ENCODE peak calls at places on chromosomes 11 and 22, in four cellular contexts. Z is HL-60, S is GM12878, V is K562. G is an unnamed sample.

GRCh38 chr11:6387811-6388599 is 2.3 kb upstream of the SMPD1 start:
- DNase-seq in S (no peak), Z (no peak), V (no peak), G (no peak)

GRCh38 chr11:27720277-27720830 is 20.1 kb upstream of the BDNF start:
- DNase-seq in S (no peak), V (peak; percentile 48), Z (no peak), G (no peak)

GRCh38 chr22:41914611-41915034 is 251 bp downstream of the SHISA8 start:
- DNase-seq in V (peak; percentile 72), S (no peak), Z (no peak), G (no peak)

GRCh38 chr11:43880640-43881159 is at the start of gene ALKBH3:
- DNase-seq in S (peak; percentile 65), Z (peak; percentile 95), V (peak; percentile 81), G (peak; percentile 67)

GRCh38 chr22:48254311-48254873 is 1491.9 kb downstream of the TBC1D22A start:
- DNase-seq in Z (no peak), V (no peak), S (no peak), G (no peak)

GRCh38 chr11:45339754-45340519 is 53.8 kb upstream of the SYT13 start:
- DNase-seq in Z (peak; percentile 94), V (peak; percentile 96), S (peak; percentile 58), G (peak; percentile 72)

GRCh38 chr22:22357024-22357868 is 112.7 kb downstream of the VPREB1 start:
- DNase-seq in S (peak; percentile 34), V (peak; percentile 100), Z (peak; percentile 82), G (peak; percentile 78)

GRCh38 chr22:45090364-45090960 is 73.3 kb upstream of the NUP50 start:
- DNase-seq in S (no peak), Z (no peak), V (no peak), G (no peak)

GRCh38 chr22:36327922-36328551 is 59.7 kb downstream of the MYH9 start:
- DNase-seq in V (no peak), S (no peak), Z (no peak), G (no peak)

GRCh38 chr11:66172146-66172545 is 96.3 kb upstream of the RAB1B start:
- DNase-seq in S (no peak), V (no peak), Z (no peak), G (no peak)

GRCh38 chr11:87097582-87097981 is 59.8 kb downstream of the TMEM135 start:
- DNase-seq in S (no peak), V (peak; percentile 67), Z (peak; percentile 66), G (peak; percentile 20)

GRCh38 chr11:84865257-84865656 is 761.9 kb downstream of the DLG2 start:
- DNase-seq in S (no peak), Z (no peak), V (no peak), G (no peak)

GRCh38 chr22:26342719-26343449 is 86.2 kb upstream of the ASPHD2 start:
- DNase-seq in V (no peak), S (no peak), Z (no peak), G (no peak)

GRCh38 chr22:21961886-21962654 is 9.4 kb upstream of the PPM1F start:
- DNase-seq in Z (no peak), S (no peak), V (no peak), G (no peak)

GRCh38 chr22:26172389-26172990 is 3.2 kb downstream of the SEZ6L start:
- DNase-seq in S (no peak), V (peak; percentile 46), Z (peak; percentile 18), G (peak; percentile 26)

GRCh38 chr22:30903876-30904460 is 64.6 kb downstream of the MORC2 start:
- DNase-seq in S (no peak), V (peak; percentile 1), Z (no peak), G (no peak)

GRCh38 chr11:61948505-61948904 is 1.6 kb upstream of the BEST1 start:
- DNase-seq in V (no peak), S (no peak), Z (no peak), G (no peak)

GRCh38 chr11:131694526-131695424 is 324.4 kb downstream of the NTM start:
- DNase-seq in Z (peak; percentile 60), V (peak; percentile 83), S (no peak), G (peak; percentile 74)

GRCh38 chr11:47415091-47415854 is 6.9 kb downstream of the SLC39A13 start:
- DNase-seq in V (no peak), S (no peak), Z (no peak), G (no peak)
- TF ChIP-seq SPI1 in V (no peak), S (no peak), Z (no peak), G (no peak)

GRCh38 chr11:2926611-2927492 is 2.4 kb downstream of the PHLDA2 start:
- DNase-seq in V (no peak), Z (no peak), S (no peak), G (no peak)

GRCh38 chr11:2928605-2929510 is at the start of gene PHLDA2:
- DNase-seq in V (peak; percentile 73), S (no peak), Z (peak; percentile 60), G (no peak)

GRCh38 chr11:2929511-2929879 is 275 bp upstream of the PHLDA2 start:
- DNase-seq in Z (no peak), V (peak; percentile 91), S (no peak), G (no peak)

GRCh38 chr11:2927493-2927800 is 1.8 kb downstream of the PHLDA2 start:
- DNase-seq in V (no peak), Z (no peak), S (no peak), G (no peak)

GRCh38 chr11:2927851-2928604 is 1.2 kb downstream of the PHLDA2 start:
- DNase-seq in S (no peak), Z (peak; percentile 18), V (peak; percentile 48), G (no peak)
- TF ChIP-seq SPI1 in S (no peak), Z (no peak), V (no peak), G (no peak)

GRCh38 chr11:106329273-106330018 is 252.0 kb downstream of the AASDHPPT start:
- DNase-seq in Z (no peak), V (no peak), S (no peak), G (no peak)
- TF ChIP-seq SPI1 in Z (no peak), V (no peak), S (no peak), G (no peak)

DNA sequence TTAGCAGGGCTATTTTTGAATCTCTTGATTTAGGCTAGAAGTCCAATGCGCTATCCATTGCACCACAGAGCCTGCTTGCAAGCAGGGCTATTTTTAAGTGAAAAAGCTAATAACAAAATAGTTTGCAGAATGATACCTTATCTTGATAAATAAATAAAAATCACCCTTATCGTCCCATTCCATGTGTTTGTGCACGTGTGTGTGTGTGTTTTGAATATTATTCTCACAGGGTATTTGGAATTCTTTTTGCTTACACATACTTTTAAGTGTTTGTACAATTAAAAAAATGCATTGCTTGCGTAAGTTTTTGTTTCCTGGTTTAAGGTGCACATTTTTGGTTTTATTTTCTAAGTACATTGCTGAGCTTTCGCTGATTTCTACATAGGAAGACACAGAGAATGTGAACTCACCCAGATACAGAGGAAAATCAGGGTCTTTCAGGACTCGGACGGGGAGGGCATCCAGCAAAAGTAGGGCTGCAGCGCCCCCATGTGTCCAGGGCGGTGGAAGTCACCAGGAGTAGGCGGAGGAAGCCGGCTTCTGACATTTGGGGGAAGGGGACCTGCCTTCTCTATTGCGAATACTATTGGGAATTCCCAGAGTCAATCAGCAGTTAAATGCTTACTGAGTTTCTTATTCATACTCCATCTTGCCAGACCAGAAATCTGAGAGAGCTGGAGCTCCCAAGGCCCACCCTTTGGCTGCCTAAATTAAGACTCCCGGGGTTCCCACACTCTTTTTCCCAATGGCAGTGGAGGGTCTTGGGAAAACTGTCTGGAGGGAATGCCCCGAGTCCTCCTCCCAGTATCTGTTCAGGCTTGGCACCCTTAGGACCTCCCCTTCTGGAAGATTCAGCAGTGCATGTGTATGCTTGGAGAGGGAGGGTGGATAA is 27.2 kb downstream of the SLC1A2 start:
- DNase-seq in V (peak; percentile 81), Z (peak; percentile 72), S (peak; percentile 45), G (peak; percentile 28)
- TF ChIP-seq SPI1 in V (no peak), Z (no peak), S (no peak), G (no peak)